ENCODE peak calls at places on chromosomes 6 and 20, in five cellular contexts. One of them, this sample, is unnamed.

GRCh38 chr6:10951675-10952282 is 64.9 kb downstream of the SYCP2L start:
- DNase-seq in mucosa of gallbladder: no peak
- DNase-seq in lung microvascular endothelial cell: peak
- DNase-seq in left lung: peak
- DNase-seq in posterior cingulate gyrus: no peak
- DNase-seq in this sample: peak

GRCh38 chr6:140264451-140264850 is 890.0 kb upstream of the CITED2 start:
- DNase-seq in mucosa of gallbladder: no peak
- DNase-seq in left lung: no peak
- DNase-seq in posterior cingulate gyrus: no peak
- DNase-seq in lung microvascular endothelial cell: no peak
- DNase-seq in this sample: peak

GRCh38 chr6:83411731-83412130 is 19.1 kb downstream of the ME1 start:
- DNase-seq in posterior cingulate gyrus: no peak
- DNase-seq in mucosa of gallbladder: no peak
- DNase-seq in left lung: no peak
- DNase-seq in lung microvascular endothelial cell: no peak
- DNase-seq in this sample: no peak

GRCh38 chr6:126947070-126947469 is 171.4 kb upstream of the RSPO3 start:
- DNase-seq in mucosa of gallbladder: peak
- DNase-seq in posterior cingulate gyrus: no peak
- DNase-seq in left lung: no peak
- DNase-seq in lung microvascular endothelial cell: no peak
- DNase-seq in this sample: no peak

GRCh38 chr20:1467355-1468116 is 887 bp upstream of the NSFL1C start:
- DNase-seq in mucosa of gallbladder: peak
- DNase-seq in left lung: peak
- DNase-seq in posterior cingulate gyrus: no peak
- DNase-seq in lung microvascular endothelial cell: peak
- DNase-seq in this sample: no peak

GRCh38 chr6:79076160-79076559 is 1.9 kb downstream of the PHIP start:
- DNase-seq in left lung: no peak
- DNase-seq in posterior cingulate gyrus: no peak
- DNase-seq in lung microvascular endothelial cell: peak
- DNase-seq in mucosa of gallbladder: no peak
- DNase-seq in this sample: no peak

GRCh38 chr6:139161817-139162284 is 27.0 kb downstream of the HECA start:
- DNase-seq in posterior cingulate gyrus: no peak
- DNase-seq in lung microvascular endothelial cell: peak
- DNase-seq in left lung: no peak
- DNase-seq in mucosa of gallbladder: no peak
- DNase-seq in this sample: no peak

GRCh38 chr6:127051571-127052260 is 66.8 kb upstream of the RSPO3 start:
- DNase-seq in posterior cingulate gyrus: no peak
- DNase-seq in lung microvascular endothelial cell: peak
- DNase-seq in mucosa of gallbladder: no peak
- DNase-seq in left lung: no peak
- DNase-seq in this sample: peak

GRCh38 chr20:21936720-21937380 is 231.4 kb downstream of the PAX1 start:
- DNase-seq in mucosa of gallbladder: no peak
- DNase-seq in lung microvascular endothelial cell: no peak
- DNase-seq in posterior cingulate gyrus: no peak
- DNase-seq in left lung: no peak
- DNase-seq in this sample: peak

GRCh38 chr6:61679625-61680024 is 606.4 kb downstream of the KHDRBS2 start:
- DNase-seq in posterior cingulate gyrus: no peak
- DNase-seq in lung microvascular endothelial cell: no peak
- DNase-seq in mucosa of gallbladder: no peak
- DNase-seq in left lung: no peak
- DNase-seq in this sample: no peak

GRCh38 chr6:19759117-19759880 is 77.9 kb upstream of the ID4 start:
- DNase-seq in mucosa of gallbladder: no peak
- DNase-seq in lung microvascular endothelial cell: no peak
- DNase-seq in left lung: no peak
- DNase-seq in posterior cingulate gyrus: no peak
- DNase-seq in this sample: peak

GRCh38 chr20:10115021-10115420 is 80.2 kb downstream of the ANKEF1 start:
- DNase-seq in posterior cingulate gyrus: no peak
- DNase-seq in lung microvascular endothelial cell: no peak
- DNase-seq in left lung: no peak
- DNase-seq in mucosa of gallbladder: no peak
- DNase-seq in this sample: peak

GRCh38 chr6:161171207-161171606 is 102.7 kb downstream of the AGPAT4 start:
- DNase-seq in mucosa of gallbladder: no peak
- DNase-seq in left lung: no peak
- DNase-seq in posterior cingulate gyrus: no peak
- DNase-seq in lung microvascular endothelial cell: no peak
- DNase-seq in this sample: no peak

GRCh38 chr6:40922281-40922680 is 116.7 kb downstream of the UNC5CL start:
- DNase-seq in lung microvascular endothelial cell: no peak
- DNase-seq in posterior cingulate gyrus: no peak
- DNase-seq in left lung: no peak
- DNase-seq in mucosa of gallbladder: no peak
- DNase-seq in this sample: no peak

GRCh38 chr20:19934792-19935491 is 82.2 kb upstream of the NAA20 start:
- DNase-seq in posterior cingulate gyrus: peak
- DNase-seq in mucosa of gallbladder: peak
- DNase-seq in left lung: peak
- DNase-seq in lung microvascular endothelial cell: peak
- DNase-seq in this sample: no peak

GRCh38 chr6:583116-583515 is 73.8 kb downstream of the HUS1B start:
- DNase-seq in lung microvascular endothelial cell: no peak
- DNase-seq in mucosa of gallbladder: no peak
- DNase-seq in posterior cingulate gyrus: no peak
- DNase-seq in left lung: no peak
- DNase-seq in this sample: no peak

GRCh38 chr6:44128020-44128917 is 915 bp downstream of the TMEM63B start:
- DNase-seq in mucosa of gallbladder: no peak
- DNase-seq in left lung: peak
- DNase-seq in posterior cingulate gyrus: peak
- DNase-seq in lung microvascular endothelial cell: peak
- DNase-seq in this sample: no peak

GRCh38 chr6:113825776-113826175 is 31.4 kb upstream of the MARCKS start:
- DNase-seq in left lung: peak
- DNase-seq in posterior cingulate gyrus: peak
- DNase-seq in lung microvascular endothelial cell: peak
- DNase-seq in mucosa of gallbladder: peak
- DNase-seq in this sample: peak

GRCh38 chr20:63819224-63819917 is 11.7 kb downstream of the ZBTB46 start:
- DNase-seq in left lung: no peak
- DNase-seq in mucosa of gallbladder: no peak
- DNase-seq in lung microvascular endothelial cell: peak
- DNase-seq in posterior cingulate gyrus: no peak
- DNase-seq in this sample: no peak

GRCh38 chr6:53309059-53309896 is 39.5 kb downstream of the ELOVL5 start:
- DNase-seq in posterior cingulate gyrus: no peak
- DNase-seq in left lung: no peak
- DNase-seq in lung microvascular endothelial cell: no peak
- DNase-seq in mucosa of gallbladder: no peak
- DNase-seq in this sample: no peak

GRCh38 chr20:23606652-23607049 is 934 bp upstream of the CST9 start:
- DNase-seq in lung microvascular endothelial cell: peak
- DNase-seq in left lung: peak
- DNase-seq in posterior cingulate gyrus: peak
- DNase-seq in mucosa of gallbladder: peak
- DNase-seq in this sample: peak

GRCh38 chr6:150055131-150055530 is 13.8 kb downstream of the ULBP3 start:
- DNase-seq in posterior cingulate gyrus: no peak
- DNase-seq in left lung: no peak
- DNase-seq in mucosa of gallbladder: no peak
- DNase-seq in lung microvascular endothelial cell: no peak
- DNase-seq in this sample: no peak

GRCh38 chr20:32527052-32527446 is 58.1 kb downstream of the NOL4L start:
- DNase-seq in lung microvascular endothelial cell: no peak
- DNase-seq in left lung: no peak
- DNase-seq in posterior cingulate gyrus: no peak
- DNase-seq in mucosa of gallbladder: no peak
- DNase-seq in this sample: no peak